ENCODE peak calls at places on chromosomes 11 and 22, in five cellular contexts. One of them, this sample, is unnamed.

GRCh38 chr22:50112151-50113118 is 22.6 kb downstream of the MOV10L1 start:
- DNase-seq in AG04450: peak; percentile 21
- DNase-seq in psoas muscle: no peak
- DNase-seq in HL-60: peak; percentile 65
- DNase-seq in pancreas: no peak
- DNase-seq in this sample: no peak

GRCh38 chr11:128898580-128899344 is 7.6 kb downstream of the KCNJ5 start:
- DNase-seq in psoas muscle: peak; percentile 40
- DNase-seq in HL-60: no peak
- DNase-seq in AG04450: no peak
- DNase-seq in pancreas: peak; percentile 83
- DNase-seq in this sample: no peak

GRCh38 chr22:44870021-44870420 is 117.6 kb downstream of the ARHGAP8 start:
- DNase-seq in AG04450: no peak
- DNase-seq in psoas muscle: no peak
- DNase-seq in HL-60: no peak
- DNase-seq in pancreas: no peak
- DNase-seq in this sample: no peak

GRCh38 chr22:49999063-49999900 is 13.3 kb downstream of the IL17REL start:
- DNase-seq in psoas muscle: no peak
- DNase-seq in AG04450: no peak
- DNase-seq in HL-60: no peak
- DNase-seq in pancreas: peak; percentile 80
- DNase-seq in this sample: no peak

GRCh38 chr11:60357771-60358170 is 20.6 kb upstream of the MS4A7 start:
- DNase-seq in HL-60: no peak
- DNase-seq in pancreas: no peak
- DNase-seq in AG04450: no peak
- DNase-seq in psoas muscle: no peak
- DNase-seq in this sample: no peak

GRCh38 chr11:103055174-103055890 is 36.6 kb downstream of the DCUN1D5 start:
- DNase-seq in psoas muscle: no peak
- DNase-seq in pancreas: no peak
- DNase-seq in HL-60: no peak
- DNase-seq in AG04450: peak; percentile 16
- DNase-seq in this sample: peak; percentile 38

GRCh38 chr11:16252373-16252772 is 104.0 kb downstream of the SOX6 start:
- DNase-seq in psoas muscle: no peak
- DNase-seq in AG04450: no peak
- DNase-seq in pancreas: no peak
- DNase-seq in HL-60: no peak
- DNase-seq in this sample: no peak

GRCh38 chr11:70542406-70542805 is 144.1 kb downstream of the CTTN start:
- DNase-seq in HL-60: no peak
- DNase-seq in psoas muscle: no peak
- DNase-seq in pancreas: no peak
- DNase-seq in AG04450: no peak
- DNase-seq in this sample: no peak

GRCh38 chr11:128908391-128909246 is 17.5 kb downstream of the KCNJ5 start:
- DNase-seq in pancreas: peak; percentile 80
- DNase-seq in HL-60: no peak
- DNase-seq in psoas muscle: peak; percentile 73
- DNase-seq in AG04450: peak; percentile 26
- DNase-seq in this sample: peak; percentile 33

GRCh38 chr11:72568861-72569260 is 105.4 kb downstream of the PDE2A start:
- DNase-seq in HL-60: no peak
- DNase-seq in pancreas: no peak
- DNase-seq in psoas muscle: no peak
- DNase-seq in AG04450: no peak
- DNase-seq in this sample: no peak

GRCh38 chr11:8102296-8102915 is 21.4 kb downstream of the TUB start:
- DNase-seq in pancreas: peak; percentile 23
- DNase-seq in psoas muscle: no peak
- DNase-seq in AG04450: no peak
- DNase-seq in HL-60: no peak
- DNase-seq in this sample: no peak

GRCh38 chr11:66847461-66848232 is 4.4 kb downstream of the RCE1 start:
- DNase-seq in AG04450: no peak
- DNase-seq in HL-60: no peak
- DNase-seq in pancreas: no peak
- DNase-seq in psoas muscle: no peak
- DNase-seq in this sample: no peak

GRCh38 chr11:65537620-65538231 is 12.8 kb downstream of the SCYL1 start:
- DNase-seq in psoas muscle: no peak
- DNase-seq in pancreas: no peak
- DNase-seq in AG04450: no peak
- DNase-seq in HL-60: no peak
- DNase-seq in this sample: no peak

GRCh38 chr11:85028329-85029101 is 598.6 kb downstream of the DLG2 start:
- DNase-seq in pancreas: no peak
- DNase-seq in AG04450: no peak
- DNase-seq in psoas muscle: no peak
- DNase-seq in HL-60: no peak
- DNase-seq in this sample: no peak

GRCh38 chr11:4044971-4045646 is 49.5 kb upstream of the RRM1 start:
- DNase-seq in pancreas: no peak
- DNase-seq in psoas muscle: no peak
- DNase-seq in AG04450: no peak
- DNase-seq in HL-60: no peak
- DNase-seq in this sample: no peak

GRCh38 chr22:31897842-31898241 is 46.5 kb upstream of the YWHAH start:
- DNase-seq in psoas muscle: no peak
- DNase-seq in AG04450: no peak
- DNase-seq in HL-60: no peak
- DNase-seq in pancreas: no peak
- DNase-seq in this sample: no peak

GRCh38 chr11:67644472-67645418 is 5.2 kb upstream of the TBX10 start:
- DNase-seq in HL-60: no peak
- DNase-seq in AG04450: no peak
- DNase-seq in psoas muscle: no peak
- DNase-seq in pancreas: peak; percentile 62
- DNase-seq in this sample: no peak

GRCh38 chr11:72084960-72085359 is 4.3 kb downstream of the LRRC51 start:
- DNase-seq in pancreas: no peak
- DNase-seq in AG04450: no peak
- DNase-seq in HL-60: no peak
- DNase-seq in psoas muscle: no peak
- DNase-seq in this sample: no peak

GRCh38 chr11:64183890-64184289 is 2.1 kb upstream of the STIP1 start:
- DNase-seq in pancreas: no peak
- DNase-seq in AG04450: no peak
- DNase-seq in psoas muscle: no peak
- DNase-seq in HL-60: no peak
- DNase-seq in this sample: no peak
- H3K4me3 ChIP-seq in pancreas: no peak overlapping the region
- H3K4me3 ChIP-seq in AG04450: no peak overlapping the region
- H3K4me3 ChIP-seq in psoas muscle: no peak overlapping the region
- H3K4me3 ChIP-seq in HL-60: peak overlapping the region; percentile 88
- H3K4me3 ChIP-seq in this sample: peak overlapping the region; percentile 75

GRCh38 chr11:39992550-39992949 is 1466.9 kb downstream of the LRRC4C start:
- DNase-seq in psoas muscle: no peak
- DNase-seq in pancreas: no peak
- DNase-seq in AG04450: no peak
- DNase-seq in HL-60: no peak
- DNase-seq in this sample: no peak

GRCh38 chr11:39990413-39990812 is 1469.0 kb downstream of the LRRC4C start:
- DNase-seq in HL-60: no peak
- DNase-seq in AG04450: no peak
- DNase-seq in psoas muscle: no peak
- DNase-seq in pancreas: no peak
- DNase-seq in this sample: no peak
- TF ChIP-seq CTCF in HL-60: no peak
- TF ChIP-seq CTCF in AG04450: no peak
- TF ChIP-seq CTCF in psoas muscle: no peak
- TF ChIP-seq CTCF in pancreas: no peak
- TF ChIP-seq CTCF in this sample: no peak

DNA sequence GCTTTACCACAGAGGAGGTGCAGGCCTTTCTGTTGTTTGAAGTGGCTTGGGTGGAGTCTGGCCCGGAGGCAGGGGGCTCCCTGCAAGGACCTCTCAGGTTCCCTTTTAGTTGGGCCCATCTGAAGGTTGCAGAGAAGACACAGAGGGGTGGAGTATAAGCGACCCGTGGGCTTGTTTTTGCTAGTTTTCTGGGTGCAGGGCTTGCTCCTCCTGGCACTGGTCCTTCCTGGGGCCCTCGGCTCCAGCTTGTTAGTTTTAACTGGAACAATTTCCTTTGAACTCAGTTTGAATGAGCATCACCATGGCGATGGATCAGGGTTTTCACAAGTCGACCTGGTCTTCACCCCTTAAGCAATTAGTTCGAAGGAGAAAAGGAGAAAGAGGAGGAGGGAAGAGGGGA is 28.5 kb upstream of the OAF start:
- DNase-seq in HL-60: no peak
- DNase-seq in pancreas: peak; percentile 18
- DNase-seq in AG04450: no peak
- DNase-seq in psoas muscle: no peak
- DNase-seq in this sample: no peak
- H3K4me3 ChIP-seq in HL-60: no peak overlapping the region
- H3K4me3 ChIP-seq in pancreas: no peak overlapping the region
- H3K4me3 ChIP-seq in AG04450: no peak overlapping the region
- H3K4me3 ChIP-seq in psoas muscle: no peak overlapping the region
- H3K4me3 ChIP-seq in this sample: no peak overlapping the region

GRCh38 chr11:104879514-104880190 is 18.6 kb downstream of the CASP12 start:
- DNase-seq in AG04450: no peak
- DNase-seq in pancreas: peak; percentile 20
- DNase-seq in HL-60: no peak
- DNase-seq in psoas muscle: no peak
- DNase-seq in this sample: no peak
- TF ChIP-seq CTCF in AG04450: no peak
- TF ChIP-seq CTCF in pancreas: no peak
- TF ChIP-seq CTCF in HL-60: no peak
- TF ChIP-seq CTCF in psoas muscle: no peak
- TF ChIP-seq CTCF in this sample: no peak

GRCh38 chr11:119192111-119192510 is 6.8 kb downstream of the NHERF4 start:
- DNase-seq in pancreas: no peak
- DNase-seq in AG04450: no peak
- DNase-seq in HL-60: peak; percentile 84
- DNase-seq in psoas muscle: no peak
- DNase-seq in this sample: no peak

GRCh38 chr11:119193001-119193400 is 7.7 kb downstream of the NHERF4 start:
- DNase-seq in HL-60: no peak
- DNase-seq in AG04450: no peak
- DNase-seq in pancreas: no peak
- DNase-seq in psoas muscle: no peak
- DNase-seq in this sample: no peak

GRCh38 chr11:119194811-119195210 is 9.5 kb downstream of the NHERF4 start:
- DNase-seq in psoas muscle: no peak
- DNase-seq in HL-60: no peak
- DNase-seq in AG04450: no peak
- DNase-seq in pancreas: no peak
- DNase-seq in this sample: no peak

GRCh38 chr11:119195680-119196079 is 10.4 kb downstream of the NHERF4 start:
- DNase-seq in pancreas: peak; percentile 63
- DNase-seq in psoas muscle: no peak
- DNase-seq in HL-60: no peak
- DNase-seq in AG04450: peak; percentile 7
- DNase-seq in this sample: no peak

DNA sequence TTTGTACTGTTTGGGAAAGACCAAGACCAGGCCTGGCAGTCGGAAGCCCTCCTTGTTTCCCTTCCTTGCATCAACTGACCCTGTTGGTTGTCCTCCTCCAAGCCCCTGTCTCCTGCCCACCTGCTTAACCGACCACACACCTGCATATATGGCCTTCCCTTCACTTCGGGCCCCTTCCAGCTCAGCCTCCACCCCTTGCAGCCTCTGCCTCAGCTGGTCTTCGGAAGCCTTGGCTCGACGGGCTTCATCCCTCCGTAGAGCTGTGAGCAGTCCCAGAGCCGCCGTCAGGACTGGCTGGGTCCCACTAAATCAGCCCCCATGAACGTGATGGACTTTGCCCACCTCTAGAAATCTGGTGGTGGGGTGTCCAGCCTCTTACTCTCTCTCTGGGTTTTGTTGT is 8.4 kb downstream of the NHERF4 start:
- DNase-seq in pancreas: no peak
- DNase-seq in HL-60: no peak
- DNase-seq in AG04450: no peak
- DNase-seq in psoas muscle: no peak
- DNase-seq in this sample: no peak
- H3K4me3 ChIP-seq in pancreas: no peak overlapping the region
- H3K4me3 ChIP-seq in HL-60: no peak overlapping the region
- H3K4me3 ChIP-seq in AG04450: no peak overlapping the region
- H3K4me3 ChIP-seq in psoas muscle: no peak overlapping the region
- H3K4me3 ChIP-seq in this sample: no peak overlapping the region

GRCh38 chr22:46465348-46465725 is 72.1 kb downstream of the CELSR1 start:
- DNase-seq in pancreas: no peak
- DNase-seq in HL-60: no peak
- DNase-seq in AG04450: no peak
- DNase-seq in psoas muscle: no peak
- DNase-seq in this sample: no peak
- TF ChIP-seq CTCF in pancreas: no peak
- TF ChIP-seq CTCF in HL-60: no peak
- TF ChIP-seq CTCF in AG04450: no peak
- TF ChIP-seq CTCF in psoas muscle: no peak
- TF ChIP-seq CTCF in this sample: no peak

DNA sequence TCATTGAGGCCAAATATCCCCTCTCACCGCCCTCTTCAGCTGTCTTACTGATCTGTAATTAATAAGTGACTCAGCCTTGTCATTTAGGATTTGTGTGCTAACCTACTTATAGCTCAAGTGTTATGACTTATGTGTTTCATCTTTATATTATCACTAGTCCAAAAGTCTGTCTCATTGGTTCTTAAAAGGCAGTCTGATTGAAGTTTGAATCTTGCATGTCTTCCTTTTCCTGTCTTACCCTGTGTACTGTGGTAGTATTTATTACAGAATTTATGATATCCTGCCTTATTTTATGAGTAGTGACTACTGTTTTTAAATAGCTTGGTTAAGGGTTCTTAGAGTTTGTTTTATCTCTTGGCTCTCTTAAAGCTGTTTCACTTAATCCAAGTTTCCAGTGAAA is 6.3 kb downstream of the DEPDC7 start:
- DNase-seq in AG04450: no peak
- DNase-seq in psoas muscle: no peak
- DNase-seq in pancreas: no peak
- DNase-seq in HL-60: no peak
- DNase-seq in this sample: no peak
- H3K4me3 ChIP-seq in AG04450: no peak overlapping the region
- H3K4me3 ChIP-seq in psoas muscle: no peak overlapping the region
- H3K4me3 ChIP-seq in pancreas: no peak overlapping the region
- H3K4me3 ChIP-seq in HL-60: no peak overlapping the region
- H3K4me3 ChIP-seq in this sample: no peak overlapping the region

GRCh38 chr22:18091478-18091877 is 13.7 kb downstream of the PEX26 start:
- DNase-seq in AG04450: no peak
- DNase-seq in psoas muscle: no peak
- DNase-seq in HL-60: no peak
- DNase-seq in pancreas: no peak
- DNase-seq in this sample: no peak
- TF ChIP-seq CTCF in AG04450: no peak
- TF ChIP-seq CTCF in psoas muscle: no peak
- TF ChIP-seq CTCF in HL-60: no peak
- TF ChIP-seq CTCF in pancreas: no peak
- TF ChIP-seq CTCF in this sample: no peak